ENCODE peak calls at places on chromosomes 12 and 14, in six cellular contexts. A is GM13977, K is testis, F is MCF 10A, C is Peyer's patch, J is left ventricle myocardium inferior. B is an unnamed sample.

GRCh38 chr12:3140284-3140683 is 63.1 kb downstream of the TSPAN9 start:
- DNase-seq in A (no peak), K (no peak), F (no peak), C (no peak), J (peak), B (no peak)

GRCh38 chr14:85281921-85282320 is 248.0 kb upstream of the FLRT2 start:
- DNase-seq in A (no peak), K (no peak), F (no peak), C (no peak), J (no peak), B (no peak)

GRCh38 chr12:104522985-104523719 is 66.4 kb downstream of the CHST11 start:
- DNase-seq in A (no peak), K (no peak), F (no peak), C (no peak), J (no peak), B (no peak)

GRCh38 chr12:42960087-42960527 is 370.6 kb upstream of the PRICKLE1 start:
- DNase-seq in A (no peak), K (no peak), F (peak), C (no peak), J (no peak), B (no peak)

GRCh38 chr12:119354187-119354586 is 19.7 kb downstream of the CCDC60 start:
- DNase-seq in A (no peak), K (no peak), F (no peak), C (no peak), J (no peak), B (no peak)

GRCh38 chr12:107436376-107436775 is 249.2 kb upstream of the PWP1 start:
- DNase-seq in A (no peak), K (no peak), F (peak), C (no peak), J (no peak), B (no peak)

GRCh38 chr14:85142982-85143381 is 387.0 kb upstream of the FLRT2 start:
- DNase-seq in A (no peak), K (no peak), F (no peak), C (no peak), J (no peak), B (no peak)

GRCh38 chr12:130633771-130634170 is 82.3 kb downstream of the RIMBP2 start:
- DNase-seq in A (no peak), K (no peak), F (no peak), C (no peak), J (no peak), B (no peak)

GRCh38 chr14:74583689-74584434 is 28.2 kb downstream of the LTBP2 start:
- DNase-seq in A (no peak), K (no peak), F (peak), C (no peak), J (no peak), B (no peak)

GRCh38 chr12:24902521-24903304 is 46.2 kb downstream of the BCAT1 start:
- DNase-seq in A (peak), K (no peak), F (no peak), C (no peak), J (peak), B (no peak)

GRCh38 chr12:65606008-65606766 is 218.1 kb upstream of the HMGA2 start:
- DNase-seq in A (no peak), K (no peak), F (no peak), C (no peak), J (no peak), B (no peak)

GRCh38 chr12:57518176-57518919 is 2.0 kb downstream of the DDIT3 start:
- DNase-seq in A (no peak), K (no peak), F (no peak), C (no peak), J (no peak), B (no peak)

GRCh38 chr14:37901978-37902377 is 305.7 kb upstream of the SSTR1 start:
- DNase-seq in A (no peak), K (no peak), F (peak), C (no peak), J (peak), B (no peak)

GRCh38 chr12:11865835-11866234 is 204.9 kb upstream of the BCL2L14 start:
- DNase-seq in A (no peak), K (no peak), F (no peak), C (no peak), J (no peak), B (no peak)

GRCh38 chr14:39015360-39015961 is 87.6 kb downstream of the SEC23A start:
- DNase-seq in A (peak), K (peak), F (peak), C (no peak), J (no peak), B (no peak)

GRCh38 chr12:112422531-112422930 is 3.8 kb downstream of the PTPN11 start:
- DNase-seq in A (no peak), K (peak), F (no peak), C (no peak), J (no peak), B (no peak)

GRCh38 chr12:38056701-38057689 is 259.6 kb upstream of the ALG10B start:
- DNase-seq in A (no peak), K (no peak), F (peak), C (no peak), J (no peak), B (no peak)

GRCh38 chr14:96213871-96214465 is 9.3 kb downstream of the BDKRB2 start:
- DNase-seq in A (no peak), K (no peak), F (no peak), C (no peak), J (no peak), B (no peak)

GRCh38 chr14:68460541-68460940 is 332.3 kb downstream of the ZFP36L1 start:
- DNase-seq in A (no peak), K (no peak), F (no peak), C (no peak), J (no peak), B (no peak)

GRCh38 chr14:50943943-50944646 is at the start of gene PYGL:
- DNase-seq in A (peak), K (peak), F (peak), C (peak), J (peak), B (no peak)

GRCh38 chr14:77116194-77116817 is 18.2 kb downstream of the CIPC start:
- DNase-seq in A (no peak), K (no peak), F (no peak), C (no peak), J (no peak), B (no peak)

GRCh38 chr14:49966304-49966809 is 73.5 kb downstream of the ARF6 start:
- DNase-seq in A (no peak), K (no peak), F (no peak), C (no peak), J (no peak), B (no peak)

GRCh38 chr14:96574633-96575191 is 72.5 kb downstream of the PAPOLA start:
- DNase-seq in A (no peak), K (no peak), F (peak), C (no peak), J (no peak), B (no peak)

GRCh38 chr12:12723147-12723680 is 6.0 kb downstream of the CDKN1B start:
- DNase-seq in A (peak), K (no peak), F (peak), C (no peak), J (no peak), B (no peak)

GRCh38 chr12:123253606-123254459 is 17.8 kb downstream of the CDK2AP1 start:
- DNase-seq in A (no peak), K (no peak), F (no peak), C (no peak), J (peak), B (no peak)

GRCh38 chr12:108701779-108702435 is 29.4 kb downstream of the CORO1C start:
- DNase-seq in A (no peak), K (no peak), F (peak), C (no peak), J (no peak), B (no peak)

GRCh38 chr14:65348137-65348536 is 64.4 kb upstream of the FUT8 start:
- DNase-seq in A (no peak), K (no peak), F (no peak), C (no peak), J (peak), B (no peak)

GRCh38 chr14:29166507-29166906 is 399.9 kb downstream of the FOXG1 start:
- DNase-seq in A (no peak), K (no peak), F (peak), C (no peak), J (no peak), B (no peak)

GRCh38 chr12:95100264-95101190 is 27.1 kb upstream of the NR2C1 start:
- DNase-seq in A (no peak), K (no peak), F (no peak), C (no peak), J (no peak), B (no peak)

GRCh38 chr12:25811656-25812126 is 146.8 kb upstream of the RASSF8 start:
- DNase-seq in A (peak), K (no peak), F (peak), C (no peak), J (no peak), B (no peak)

GRCh38 chr12:105352049-105352448 is 21.6 kb downstream of the C12orf75 start:
- DNase-seq in A (peak), K (no peak), F (no peak), C (no peak), J (no peak), B (no peak)

GRCh38 chr14:103130965-103131364 is 7.7 kb downstream of the TNFAIP2 start:
- DNase-seq in A (no peak), K (peak), F (peak), C (no peak), J (no peak), B (no peak)

GRCh38 chr12:48012070-48012469 is 7.8 kb upstream of the COL2A1 start:
- DNase-seq in A (no peak), K (no peak), F (no peak), C (no peak), J (no peak), B (no peak)

GRCh38 chr12:79737875-79738718 is 47.3 kb upstream of the PAWR start:
- DNase-seq in A (peak), K (peak), F (peak), C (peak), J (no peak), B (no peak)

GRCh38 chr12:104576980-104577925 is 120.5 kb downstream of the CHST11 start:
- DNase-seq in A (no peak), K (no peak), F (no peak), C (no peak), J (no peak), B (no peak)

GRCh38 chr12:16763901-16764300 is 157.9 kb upstream of the LMO3 start:
- DNase-seq in A (no peak), K (no peak), F (no peak), C (no peak), J (no peak), B (no peak)
- TF ChIP-seq CTCF in A (no peak), K (no peak), F (no peak), C (no peak), J (no peak), B (no peak)

DNA sequence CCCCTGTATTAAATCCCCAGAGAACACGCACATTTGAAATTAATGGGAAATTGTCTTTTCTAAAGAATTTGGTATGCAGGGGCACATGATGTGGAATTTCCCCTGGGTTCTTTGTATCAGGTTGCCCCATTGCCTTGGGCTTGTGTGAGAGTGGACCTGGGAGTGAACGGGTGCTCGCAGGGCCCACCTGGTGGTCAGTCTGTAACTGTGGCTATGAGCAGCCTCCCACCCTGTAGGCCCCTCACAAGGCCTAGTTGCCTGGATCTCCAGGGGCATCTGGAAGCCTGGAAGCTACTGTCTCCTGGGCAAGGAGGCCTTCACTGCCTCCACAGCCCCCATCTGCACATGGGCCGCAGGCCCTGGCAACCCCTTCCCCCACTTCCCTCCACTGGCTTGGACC is 96.7 kb downstream of the SLC25A47 start:
- DNase-seq in A (no peak), K (no peak), F (no peak), C (no peak), J (no peak), B (no peak)
- TF ChIP-seq CTCF in A (no peak), K (no peak), F (no peak), C (no peak), J (no peak), B (no peak)

GRCh38 chr12:77238368-77238767 is 173.0 kb upstream of the E2F7 start:
- DNase-seq in A (no peak), K (no peak), F (no peak), C (no peak), J (no peak), B (no peak)

GRCh38 chr12:77239617-77240016 is 174.2 kb upstream of the E2F7 start:
- DNase-seq in A (no peak), K (no peak), F (peak), C (no peak), J (no peak), B (no peak)

GRCh38 chr12:77232045-77232444 is 166.7 kb upstream of the E2F7 start:
- DNase-seq in A (no peak), K (no peak), F (peak), C (no peak), J (no peak), B (no peak)

GRCh38 chr12:77237896-77238295 is 172.5 kb upstream of the E2F7 start:
- DNase-seq in A (no peak), K (no peak), F (no peak), C (no peak), J (no peak), B (no peak)

DNA sequence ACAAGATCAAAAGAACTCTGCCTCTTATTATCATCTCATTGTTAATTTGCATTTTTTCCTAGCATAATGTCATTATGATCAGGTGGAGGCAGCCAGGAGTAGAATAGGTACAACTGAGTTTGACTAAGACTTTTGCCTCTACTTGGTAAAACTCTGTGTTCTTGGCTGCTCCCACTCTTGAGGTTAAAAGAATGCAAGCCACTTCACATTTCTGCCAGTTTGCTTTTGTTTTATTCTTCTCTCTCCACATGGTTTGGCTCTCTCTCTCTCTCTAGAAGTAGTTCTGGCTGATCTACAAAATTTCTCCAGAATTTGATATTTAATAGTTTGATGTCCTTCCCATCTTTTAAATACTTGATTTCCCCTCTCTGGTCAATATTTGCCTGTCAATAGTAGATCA is 170.7 kb upstream of the E2F7 start:
- DNase-seq in A (no peak), K (no peak), F (no peak), C (no peak), J (no peak), B (no peak)
- TF ChIP-seq CTCF in A (no peak), K (no peak), F (no peak), C (no peak), J (no peak), B (no peak)

GRCh38 chr14:53473480-53473879 is 320.4 kb upstream of the DDHD1 start:
- DNase-seq in A (no peak), K (no peak), F (no peak), C (no peak), J (no peak), B (no peak)
- TF ChIP-seq CTCF in A (no peak), K (no peak), F (no peak), C (no peak), J (no peak), B (no peak)

DNA sequence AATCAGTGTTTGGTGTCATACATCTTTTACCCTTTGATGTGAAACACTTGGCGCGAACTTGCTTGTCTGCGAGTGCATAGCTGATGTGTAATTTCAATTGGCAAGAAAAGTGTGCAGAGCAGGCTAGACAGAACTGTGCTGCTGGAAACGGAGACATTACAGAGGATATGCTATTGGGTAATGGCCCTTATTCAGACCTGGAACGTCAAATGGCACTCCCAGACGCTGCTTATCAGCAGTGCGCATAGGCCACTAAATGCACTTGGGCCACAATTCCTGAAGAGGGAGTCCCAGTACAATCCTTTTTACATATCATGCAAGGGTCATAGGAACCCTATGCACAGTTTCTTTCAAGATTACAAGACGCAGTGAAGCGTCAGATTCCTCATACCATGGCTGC is 15.7 kb upstream of the SLC10A1 start:
- DNase-seq in A (no peak), K (no peak), F (peak), C (no peak), J (no peak), B (no peak)
- TF ChIP-seq CTCF in A (no peak), K (no peak), F (no peak), C (peak), J (no peak), B (no peak)

DNA sequence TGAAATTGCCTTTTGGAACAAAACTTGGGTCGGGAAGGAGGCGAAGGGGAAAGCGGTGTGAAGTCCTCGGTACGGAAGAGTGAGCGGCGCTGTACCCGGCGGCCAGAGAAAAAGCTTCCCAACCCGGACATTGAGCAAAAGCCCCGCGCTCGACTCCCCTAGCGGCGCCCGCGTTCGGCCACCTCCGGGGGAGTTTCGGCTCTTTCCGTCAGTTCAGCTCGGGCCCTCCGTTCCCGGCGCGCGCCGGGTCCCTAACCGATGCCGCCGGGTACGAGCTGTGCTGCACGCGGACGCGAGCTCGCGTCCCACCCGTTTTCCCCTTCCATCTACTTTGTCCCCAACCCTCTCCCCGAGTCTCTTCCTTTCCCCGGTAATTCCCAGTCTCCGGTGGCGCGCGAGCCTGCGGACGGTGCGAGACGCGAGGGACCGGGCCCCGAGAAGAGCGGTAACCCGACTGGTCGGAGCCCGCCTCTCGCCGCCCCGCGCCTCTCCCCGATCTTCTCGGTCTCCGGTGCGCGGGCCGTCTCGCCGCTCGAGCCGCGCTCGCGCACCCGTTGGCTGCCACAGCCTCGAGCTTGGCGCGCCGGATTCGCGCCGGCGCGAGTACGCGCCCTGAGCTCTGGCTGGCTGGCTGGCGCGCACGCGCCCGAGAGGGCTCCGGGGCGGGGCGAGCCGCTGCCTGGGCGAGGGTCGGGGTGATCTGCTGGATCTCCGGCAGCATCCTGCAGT is 446 bp upstream of the SPATS2 start:
- DNase-seq in A (peak), K (peak), F (peak), C (peak), J (peak), B (peak)
- TF ChIP-seq CTCF in A (peak), K (peak), F (peak), C (peak), J (peak), B (no peak)

GRCh38 chr12:99386907-99387306 is 260.6 kb upstream of the GARIN6 start:
- DNase-seq in A (peak), K (no peak), F (peak), C (no peak), J (no peak), B (no peak)
- TF ChIP-seq CTCF in A (peak), K (no peak), F (peak), C (no peak), J (no peak), B (no peak)

DNA sequence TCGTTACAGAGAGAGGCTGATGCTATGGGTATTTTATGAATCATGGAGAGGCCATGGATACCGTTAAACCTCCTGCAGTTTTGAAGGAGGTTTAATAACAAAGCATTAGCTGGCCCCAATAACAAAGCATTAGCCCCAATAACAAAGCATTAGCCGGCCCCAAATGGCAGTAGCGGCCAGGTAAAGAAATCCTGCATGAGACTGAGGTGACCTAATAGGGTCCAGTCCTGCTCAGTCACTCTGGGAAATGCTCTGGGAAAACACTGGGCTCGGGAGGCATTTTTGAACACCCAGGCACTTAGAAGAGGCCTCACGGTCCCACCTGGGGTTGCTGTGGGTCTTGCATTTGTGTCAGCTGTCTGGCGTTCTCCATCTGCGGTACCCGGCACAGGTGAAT is 776 bp upstream of the RIN3 start:
- DNase-seq in A (no peak), K (no peak), F (no peak), C (no peak), J (no peak), B (no peak)
- TF ChIP-seq CTCF in A (no peak), K (no peak), F (no peak), C (no peak), J (no peak), B (no peak)